ENCODE peak calls at places on chromosomes 12 and 14, in ten cellular contexts. One of them, this sample, is unnamed.

GRCh38 chr12:84910549-84911241 is 1.9 kb downstream of the SLC6A15 start:
- DNase-seq in COR-L47: peak
- DNase-seq in NCI-H1436: no peak
- DNase-seq in stimulated activated CD4-positive, alpha-beta T cell treated with anti-CD3 and anti-CD28 coated beads, Interleukin-4, amount 100 ng/mL, for 48 hours: no peak
- DNase-seq in neural crest cell: peak
- DNase-seq in breast epithelium: no peak
- DNase-seq in NCI-H748 treated with DMSO at 0.1 percent for 48 hours: peak
- DNase-seq in fibroblast of gingiva: peak
- DNase-seq in right atrium auricular region: no peak
- DNase-seq in AML-193: no peak
- DNase-seq in this sample: no peak

GRCh38 chr12:77343291-77343690 is 277.9 kb upstream of the E2F7 start:
- DNase-seq in COR-L47: no peak
- DNase-seq in NCI-H1436: no peak
- DNase-seq in stimulated activated CD4-positive, alpha-beta T cell treated with anti-CD3 and anti-CD28 coated beads, Interleukin-4, amount 100 ng/mL, for 48 hours: no peak
- DNase-seq in neural crest cell: no peak
- DNase-seq in breast epithelium: no peak
- DNase-seq in NCI-H748 treated with DMSO at 0.1 percent for 48 hours: no peak
- DNase-seq in fibroblast of gingiva: peak
- DNase-seq in right atrium auricular region: no peak
- DNase-seq in AML-193: no peak
- DNase-seq in this sample: no peak

GRCh38 chr12:3251691-3252090 is 174.5 kb downstream of the TSPAN9 start:
- DNase-seq in COR-L47: no peak
- DNase-seq in NCI-H1436: no peak
- DNase-seq in stimulated activated CD4-positive, alpha-beta T cell treated with anti-CD3 and anti-CD28 coated beads, Interleukin-4, amount 100 ng/mL, for 48 hours: no peak
- DNase-seq in neural crest cell: no peak
- DNase-seq in breast epithelium: no peak
- DNase-seq in NCI-H748 treated with DMSO at 0.1 percent for 48 hours: no peak
- DNase-seq in fibroblast of gingiva: no peak
- DNase-seq in right atrium auricular region: no peak
- DNase-seq in AML-193: no peak
- DNase-seq in this sample: no peak

GRCh38 chr12:90630006-90630405 is 325.0 kb downstream of the CCER1 start:
- DNase-seq in COR-L47: peak
- DNase-seq in NCI-H1436: peak
- DNase-seq in stimulated activated CD4-positive, alpha-beta T cell treated with anti-CD3 and anti-CD28 coated beads, Interleukin-4, amount 100 ng/mL, for 48 hours: no peak
- DNase-seq in neural crest cell: no peak
- DNase-seq in breast epithelium: no peak
- DNase-seq in NCI-H748 treated with DMSO at 0.1 percent for 48 hours: peak
- DNase-seq in fibroblast of gingiva: no peak
- DNase-seq in right atrium auricular region: no peak
- DNase-seq in AML-193: no peak
- DNase-seq in this sample: no peak

GRCh38 chr12:99059824-99060526 is 414.9 kb downstream of the APAF1 start:
- DNase-seq in COR-L47: no peak
- DNase-seq in NCI-H1436: no peak
- DNase-seq in stimulated activated CD4-positive, alpha-beta T cell treated with anti-CD3 and anti-CD28 coated beads, Interleukin-4, amount 100 ng/mL, for 48 hours: no peak
- DNase-seq in neural crest cell: peak
- DNase-seq in breast epithelium: no peak
- DNase-seq in NCI-H748 treated with DMSO at 0.1 percent for 48 hours: no peak
- DNase-seq in fibroblast of gingiva: peak
- DNase-seq in right atrium auricular region: peak
- DNase-seq in AML-193: no peak
- DNase-seq in this sample: no peak

GRCh38 chr14:31070431-31070830 is 44.3 kb upstream of the STRN3 start:
- DNase-seq in COR-L47: no peak
- DNase-seq in NCI-H1436: no peak
- DNase-seq in stimulated activated CD4-positive, alpha-beta T cell treated with anti-CD3 and anti-CD28 coated beads, Interleukin-4, amount 100 ng/mL, for 48 hours: no peak
- DNase-seq in neural crest cell: no peak
- DNase-seq in breast epithelium: no peak
- DNase-seq in NCI-H748 treated with DMSO at 0.1 percent for 48 hours: no peak
- DNase-seq in fibroblast of gingiva: peak
- DNase-seq in right atrium auricular region: peak
- DNase-seq in AML-193: no peak
- DNase-seq in this sample: no peak

GRCh38 chr12:52358575-52359350 is 8.5 kb downstream of the KRT85 start:
- DNase-seq in COR-L47: peak
- DNase-seq in NCI-H1436: no peak
- DNase-seq in stimulated activated CD4-positive, alpha-beta T cell treated with anti-CD3 and anti-CD28 coated beads, Interleukin-4, amount 100 ng/mL, for 48 hours: no peak
- DNase-seq in neural crest cell: no peak
- DNase-seq in breast epithelium: no peak
- DNase-seq in NCI-H748 treated with DMSO at 0.1 percent for 48 hours: no peak
- DNase-seq in fibroblast of gingiva: no peak
- DNase-seq in right atrium auricular region: no peak
- DNase-seq in AML-193: no peak
- DNase-seq in this sample: no peak

GRCh38 chr14:61780125-61780524 is 17.9 kb downstream of the SNAPC1 start:
- DNase-seq in COR-L47: no peak
- DNase-seq in NCI-H1436: no peak
- DNase-seq in stimulated activated CD4-positive, alpha-beta T cell treated with anti-CD3 and anti-CD28 coated beads, Interleukin-4, amount 100 ng/mL, for 48 hours: no peak
- DNase-seq in neural crest cell: no peak
- DNase-seq in breast epithelium: no peak
- DNase-seq in NCI-H748 treated with DMSO at 0.1 percent for 48 hours: no peak
- DNase-seq in fibroblast of gingiva: no peak
- DNase-seq in right atrium auricular region: no peak
- DNase-seq in AML-193: no peak
- DNase-seq in this sample: no peak

GRCh38 chr12:47360771-47361388 is 281.1 kb upstream of the AMIGO2 start:
- DNase-seq in COR-L47: no peak
- DNase-seq in NCI-H1436: no peak
- DNase-seq in stimulated activated CD4-positive, alpha-beta T cell treated with anti-CD3 and anti-CD28 coated beads, Interleukin-4, amount 100 ng/mL, for 48 hours: no peak
- DNase-seq in neural crest cell: no peak
- DNase-seq in breast epithelium: no peak
- DNase-seq in NCI-H748 treated with DMSO at 0.1 percent for 48 hours: peak
- DNase-seq in fibroblast of gingiva: no peak
- DNase-seq in right atrium auricular region: no peak
- DNase-seq in AML-193: peak
- DNase-seq in this sample: no peak

GRCh38 chr12:113154351-113154973 is 4.9 kb downstream of the CFAP73 start:
- DNase-seq in COR-L47: peak
- DNase-seq in NCI-H1436: no peak
- DNase-seq in stimulated activated CD4-positive, alpha-beta T cell treated with anti-CD3 and anti-CD28 coated beads, Interleukin-4, amount 100 ng/mL, for 48 hours: no peak
- DNase-seq in neural crest cell: no peak
- DNase-seq in breast epithelium: no peak
- DNase-seq in NCI-H748 treated with DMSO at 0.1 percent for 48 hours: no peak
- DNase-seq in fibroblast of gingiva: peak
- DNase-seq in right atrium auricular region: no peak
- DNase-seq in AML-193: no peak
- DNase-seq in this sample: no peak

GRCh38 chr14:35332517-35333346 is 40.5 kb downstream of the PSMA6 start:
- DNase-seq in COR-L47: peak
- DNase-seq in NCI-H1436: peak
- DNase-seq in stimulated activated CD4-positive, alpha-beta T cell treated with anti-CD3 and anti-CD28 coated beads, Interleukin-4, amount 100 ng/mL, for 48 hours: peak
- DNase-seq in neural crest cell: no peak
- DNase-seq in breast epithelium: no peak
- DNase-seq in NCI-H748 treated with DMSO at 0.1 percent for 48 hours: no peak
- DNase-seq in fibroblast of gingiva: peak
- DNase-seq in right atrium auricular region: no peak
- DNase-seq in AML-193: peak
- DNase-seq in this sample: no peak

This sample was measured in vagina.